ENCODE peak calls at places on chromosomes 2 and 18, in seven cellular contexts. E is SK-N-SH, C is MM.1S, F is GM23338, M is hepatocyte, I is HCT116, S is neural progenitor cell. D is an unnamed sample.

GRCh38 chr2:128361376-128362131 is 42.9 kb upstream of the HS6ST1 start:
- DNase-seq in E (no peak), C (no peak), F (no peak), M (no peak), I (no peak), S (no peak), D (no peak)

GRCh38 chr2:62923881-62924280 is 126.7 kb upstream of the OTX1 start:
- DNase-seq in E (no peak), C (no peak), F (no peak), M (no peak), I (no peak), S (no peak), D (no peak)

GRCh38 chr2:171319164-171319810 is 114.5 kb downstream of the METTL8 start:
- DNase-seq in E (no peak), C (no peak), F (peak), M (no peak), I (no peak), S (peak), D (no peak)

GRCh38 chr18:23336072-23336471 is 117.0 kb upstream of the RIOK3 start:
- DNase-seq in E (no peak), C (no peak), F (no peak), M (no peak), I (no peak), S (no peak), D (no peak)

GRCh38 chr2:166293984-166294383 is 81.8 kb downstream of the SCN9A start:
- DNase-seq in E (no peak), C (no peak), F (no peak), M (no peak), I (no peak), S (no peak), D (peak)

GRCh38 chr2:44215827-44216226 is 47.2 kb downstream of the PPM1B start:
- DNase-seq in E (no peak), C (no peak), F (no peak), M (no peak), I (no peak), S (no peak), D (no peak)

GRCh38 chr18:22813648-22814328 is 119.3 kb upstream of the RBBP8 start:
- DNase-seq in E (peak), C (peak), F (peak), M (peak), I (no peak), S (peak), D (peak)

GRCh38 chr2:210626849-210627248 is 70.5 kb downstream of the CPS1 start:
- DNase-seq in E (no peak), C (peak), F (no peak), M (no peak), I (no peak), S (no peak), D (peak)

GRCh38 chr2:206920310-206920709 is 19.0 kb upstream of the CPO start:
- DNase-seq in E (no peak), C (no peak), F (peak), M (peak), I (no peak), S (no peak), D (no peak)

GRCh38 chr2:128473175-128474013 is 154.7 kb upstream of the HS6ST1 start:
- DNase-seq in E (no peak), C (no peak), F (peak), M (peak), I (no peak), S (peak), D (no peak)

GRCh38 chr2:126627623-126628022 is 28.3 kb upstream of the GYPC start:
- DNase-seq in E (no peak), C (no peak), F (no peak), M (no peak), I (no peak), S (no peak), D (no peak)

GRCh38 chr2:31937741-31938140 is 73.1 kb downstream of the MEMO1 start:
- DNase-seq in E (no peak), C (no peak), F (no peak), M (no peak), I (no peak), S (no peak), D (no peak)

GRCh38 chr2:216827073-216827725 is 32.7 kb downstream of the TNP1 start:
- DNase-seq in E (no peak), C (no peak), F (no peak), M (no peak), I (no peak), S (no peak), D (no peak)

GRCh38 chr2:239304533-239305221 is 96.1 kb downstream of the HDAC4 start:
- DNase-seq in E (no peak), C (no peak), F (peak), M (no peak), I (no peak), S (no peak), D (no peak)

GRCh38 chr2:20474757-20475566 is 28.1 kb downstream of the RHOB start:
- DNase-seq in E (no peak), C (no peak), F (no peak), M (no peak), I (no peak), S (no peak), D (no peak)

GRCh38 chr2:9239616-9240015 is 33.0 kb downstream of the ASAP2 start:
- DNase-seq in E (no peak), C (no peak), F (no peak), M (no peak), I (no peak), S (no peak), D (no peak)

GRCh38 chr18:46401486-46402115 is 255.4 kb downstream of the LOXHD1 start:
- DNase-seq in E (no peak), C (no peak), F (no peak), M (no peak), I (no peak), S (no peak), D (no peak)

GRCh38 chr2:47984041-47984440 is 77.7 kb upstream of the FBXO11 start:
- DNase-seq in E (no peak), C (no peak), F (no peak), M (no peak), I (no peak), S (no peak), D (peak)

GRCh38 chr2:202025816-202026215 is 7.8 kb upstream of the FZD7 start:
- DNase-seq in E (no peak), C (no peak), F (no peak), M (no peak), I (no peak), S (no peak), D (no peak)

GRCh38 chr2:166088634-166089033 is 39.2 kb downstream of the SCN1A start:
- DNase-seq in E (no peak), C (no peak), F (no peak), M (no peak), I (no peak), S (no peak), D (no peak)

GRCh38 chr2:66318009-66318561 is 116.8 kb upstream of the MEIS1 start:
- DNase-seq in E (no peak), C (no peak), F (no peak), M (no peak), I (no peak), S (no peak), D (no peak)

GRCh38 chr18:21747764-21748693 is 7.4 kb downstream of the MIB1 start:
- DNase-seq in E (peak), C (peak), F (no peak), M (no peak), I (no peak), S (no peak), D (no peak)

GRCh38 chr2:85178154-85178553 is 45.0 kb downstream of the TCF7L1 start:
- DNase-seq in E (no peak), C (no peak), F (no peak), M (no peak), I (no peak), S (no peak), D (peak)

GRCh38 chr2:236352761-236353593 is 88.8 kb upstream of the ASB18 start:
- DNase-seq in E (peak), C (peak), F (peak), M (peak), I (peak), S (peak), D (peak)

GRCh38 chr2:134401081-134401497 is 147.2 kb downstream of the MGAT5 start:
- DNase-seq in E (peak), C (no peak), F (no peak), M (no peak), I (no peak), S (no peak), D (no peak)

GRCh38 chr18:47470941-47471340 is 219.5 kb upstream of the SKOR2 start:
- DNase-seq in E (no peak), C (no peak), F (no peak), M (no peak), I (no peak), S (no peak), D (no peak)

GRCh38 chr2:70115646-70116442 is 28.6 kb downstream of the PCBP1 start:
- DNase-seq in E (no peak), C (peak), F (no peak), M (no peak), I (no peak), S (no peak), D (no peak)

GRCh38 chr2:64649626-64650025 is 4.1 kb downstream of the SERTAD2 start:
- DNase-seq in E (no peak), C (peak), F (no peak), M (peak), I (no peak), S (peak), D (peak)

GRCh38 chr2:167345559-167345958 is 457.3 kb downstream of the XIRP2 start:
- DNase-seq in E (no peak), C (no peak), F (no peak), M (no peak), I (no peak), S (no peak), D (no peak)

GRCh38 chr2:149617476-149617875 is 29.9 kb upstream of the MMADHC start:
- DNase-seq in E (no peak), C (no peak), F (no peak), M (no peak), I (no peak), S (no peak), D (peak)

GRCh38 chr18:59597049-59597448 is 100.2 kb downstream of the CCBE1 start:
- DNase-seq in E (no peak), C (no peak), F (no peak), M (no peak), I (no peak), S (no peak), D (no peak)

GRCh38 chr18:77108001-77108692 is 24.4 kb downstream of the MBP start:
- DNase-seq in E (no peak), C (peak), F (no peak), M (peak), I (no peak), S (peak), D (no peak)
- H3K4me2 ChIP-seq in E (peak), C (peak), F (no peak), M (peak), I (no peak), S (no peak), D (no peak)

DNA sequence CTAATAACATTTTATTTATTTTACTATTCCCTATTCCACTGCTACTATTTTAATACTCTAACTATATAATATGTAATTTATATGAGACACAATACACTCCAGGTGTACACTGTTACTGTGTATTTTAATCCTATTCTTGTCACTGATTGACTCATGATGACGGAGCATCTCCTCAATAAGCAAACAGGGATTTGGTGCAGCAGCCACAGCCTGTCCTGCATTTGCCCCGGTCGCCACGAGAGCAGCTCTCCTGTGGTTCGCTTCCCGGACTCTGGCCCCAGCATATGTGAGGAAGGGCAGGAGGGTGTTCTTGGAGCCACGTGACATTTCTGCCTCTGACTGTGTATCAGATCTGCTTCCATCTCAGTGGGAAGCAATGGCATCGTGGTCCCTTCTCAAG is 74.1 kb upstream of the PXDN start:
- DNase-seq in E (no peak), C (no peak), F (no peak), M (peak), I (no peak), S (no peak), D (peak)
- TF ChIP-seq EZH2phosphoT487 in E (no peak), C (no peak), F (no peak), M (no peak), I (no peak), S (no peak), D (no peak)

GRCh38 chr2:200337621-200338020 is 31.1 kb downstream of the SPATS2L start:
- DNase-seq in E (no peak), C (no peak), F (no peak), M (no peak), I (no peak), S (no peak), D (no peak)

GRCh38 chr2:200345917-200346316 is 39.4 kb downstream of the SPATS2L start:
- DNase-seq in E (no peak), C (no peak), F (no peak), M (no peak), I (no peak), S (no peak), D (no peak)

GRCh38 chr2:200338692-200339091 is 32.2 kb downstream of the SPATS2L start:
- DNase-seq in E (no peak), C (peak), F (no peak), M (no peak), I (no peak), S (no peak), D (no peak)

GRCh38 chr2:200340527-200341224 is 34.2 kb downstream of the SPATS2L start:
- DNase-seq in E (no peak), C (no peak), F (no peak), M (no peak), I (no peak), S (no peak), D (no peak)

DNA sequence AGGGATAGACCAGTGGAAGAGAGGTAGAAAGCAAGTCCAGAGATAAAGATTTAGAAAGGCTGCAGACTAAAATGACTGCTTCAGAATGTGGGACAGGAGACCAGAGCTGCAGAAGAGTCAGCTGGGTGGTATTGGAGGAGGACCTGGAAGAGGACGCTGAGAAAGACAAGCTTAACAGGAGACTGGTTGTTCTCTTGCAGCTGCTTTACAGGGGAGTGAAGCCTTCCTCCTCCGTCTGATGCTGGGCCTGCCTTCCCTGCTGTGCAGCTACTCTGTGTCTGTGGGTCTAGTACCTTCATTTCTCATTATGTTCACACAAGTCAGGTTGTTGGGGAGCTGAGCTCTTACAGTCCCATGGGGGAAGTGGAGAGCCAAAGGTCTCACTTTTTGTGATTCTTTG is 35.7 kb downstream of the SPATS2L start:
- DNase-seq in E (no peak), C (no peak), F (no peak), M (no peak), I (no peak), S (no peak), D (no peak)
- H3K27ac ChIP-seq in E (no peak), C (no peak), F (peak), M (no peak), I (no peak), S (no peak), D (no peak)

GRCh38 chr2:53217250-53217649 is 550.4 kb upstream of the CHAC2 start:
- DNase-seq in E (no peak), C (no peak), F (no peak), M (no peak), I (no peak), S (no peak), D (no peak)
- H3K4me2 ChIP-seq in E (no peak), C (no peak), F (no peak), M (no peak), I (no peak), S (no peak), D (no peak)

GRCh38 chr18:2412261-2412660 is 159.0 kb downstream of the METTL4 start:
- DNase-seq in E (no peak), C (no peak), F (no peak), M (no peak), I (no peak), S (no peak), D (no peak)
- TF ChIP-seq EZH2phosphoT487 in E (no peak), C (no peak), F (no peak), M (no peak), I (no peak), S (no peak), D (no peak)

DNA sequence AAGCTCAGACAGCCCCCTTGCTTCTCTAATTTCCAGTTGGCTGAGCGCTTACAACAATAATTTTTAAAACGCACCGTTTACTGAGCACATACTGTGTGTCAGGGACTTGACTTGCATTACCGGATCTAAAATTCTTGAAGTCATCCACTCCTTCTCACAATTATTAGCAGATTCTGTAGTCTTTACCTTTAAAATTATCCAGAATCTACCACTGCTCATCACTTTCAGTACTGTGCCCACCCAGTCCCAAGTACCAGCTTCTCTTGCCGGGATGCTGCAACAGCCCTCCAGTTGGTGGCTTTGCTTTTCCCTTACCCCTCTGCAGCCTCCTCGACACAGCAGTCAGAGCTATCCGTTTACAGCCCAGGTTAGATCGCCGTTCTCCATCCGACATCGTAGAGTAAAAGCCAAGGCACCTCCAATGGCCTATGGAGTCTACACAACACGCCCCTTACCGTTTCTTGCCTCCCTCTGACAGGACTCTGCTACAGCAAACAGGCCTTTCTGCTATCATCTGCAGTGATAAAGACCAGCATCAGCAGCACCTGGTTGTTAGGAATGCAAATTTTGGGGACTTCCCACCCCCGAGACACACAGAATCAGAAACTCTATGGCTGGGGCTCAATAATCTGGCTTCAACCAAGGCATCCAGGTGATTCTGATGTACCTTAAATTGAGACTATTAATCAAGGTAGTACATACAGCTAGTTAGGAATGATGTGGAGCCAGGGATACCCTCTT is 75.2 kb upstream of the TSPYL6 start:
- DNase-seq in E (peak), C (peak), F (peak), M (no peak), I (no peak), S (no peak), D (no peak)
- H3K27ac ChIP-seq in E (peak), C (no peak), F (no peak), M (no peak), I (no peak), S (no peak), D (no peak)

GRCh38 chr2:237866119-237866621 is 6.7 kb downstream of the RAMP1 start:
- DNase-seq in E (peak), C (no peak), F (no peak), M (peak), I (no peak), S (no peak), D (peak)
- H3K4me2 ChIP-seq in E (peak), C (no peak), F (no peak), M (peak), I (peak), S (no peak), D (peak)

GRCh38 chr2:38517284-38517683 is 85.4 kb downstream of the HNRNPLL start:
- DNase-seq in E (no peak), C (no peak), F (no peak), M (no peak), I (no peak), S (no peak), D (no peak)
- TF ChIP-seq EZH2phosphoT487 in E (no peak), C (no peak), F (no peak), M (no peak), I (no peak), S (no peak), D (no peak)

DNA sequence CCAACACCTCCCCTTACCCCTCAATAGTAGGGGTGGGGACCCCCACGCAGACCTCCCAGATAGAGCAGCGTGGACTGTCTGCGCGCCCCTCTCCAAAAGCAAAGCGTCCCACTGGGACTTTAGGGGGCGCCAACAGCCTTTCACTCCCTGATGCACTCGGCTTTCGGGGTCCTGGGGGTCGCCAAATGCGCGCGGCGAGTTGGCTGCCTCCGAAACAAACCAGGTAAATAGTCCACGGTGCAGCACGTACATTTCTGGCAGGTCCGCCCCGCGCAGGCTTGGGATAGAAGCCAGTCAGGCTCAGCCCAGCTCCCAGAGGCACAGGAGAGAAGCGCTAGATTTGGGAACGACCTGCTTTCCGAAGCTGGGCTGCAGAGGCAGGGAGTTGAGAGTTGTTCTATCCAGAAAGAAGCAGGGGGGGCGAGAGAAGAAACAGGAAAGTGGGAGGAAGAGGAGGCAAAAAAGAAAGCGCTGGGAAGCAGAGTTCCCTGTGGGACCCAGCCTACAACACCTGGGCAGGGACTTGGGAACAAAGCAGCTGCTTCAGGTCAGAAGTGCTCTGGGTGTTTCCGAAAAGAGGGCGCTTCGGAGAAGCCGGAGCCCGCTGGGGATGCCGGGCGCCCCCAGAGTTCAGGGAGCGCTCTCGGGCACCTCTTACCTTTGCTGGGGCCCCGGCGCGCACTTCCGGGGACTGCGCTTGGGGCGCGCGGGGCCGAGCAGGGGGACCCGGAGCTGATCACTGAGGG is 544 bp downstream of the EVA1A start:
- DNase-seq in E (peak), C (peak), F (peak), M (peak), I (no peak), S (peak), D (peak)
- H3K27ac ChIP-seq in E (peak), C (no peak), F (no peak), M (peak), I (peak), S (no peak), D (peak)

D was measured in PC-3.